ENCODE peak calls at places on chromosome 1, in five cellular contexts. Y is left ventricle myocardium inferior, J is A549, W is heart left ventricle, L is RWPE2. C is an unnamed sample.

GRCh38 chr1:108854226-108855019 is 2.5 kb downstream of the AKNAD1 start:
- DNase-seq in J (no peak), W (no peak), L (no peak), Y (no peak), C (no peak)

GRCh38 chr1:71625004-71625403 is 544.2 kb upstream of the ZRANB2 start:
- DNase-seq in J (no peak), W (no peak), L (no peak), Y (no peak), C (no peak)

GRCh38 chr1:162011337-162012012 is 12.2 kb downstream of the OLFML2B start:
- DNase-seq in L (no peak), Y (peak; percentile 35), W (peak; percentile 39), J (no peak), C (no peak)

GRCh38 chr1:162882248-162882666 is 21.3 kb upstream of the CCDC190 start:
- DNase-seq in W (no peak), J (no peak), Y (no peak), L (no peak), C (no peak)

GRCh38 chr1:161226759-161227158 is 899 bp downstream of the TOMM40L start:
- DNase-seq in J (no peak), L (no peak), W (no peak), Y (no peak), C (no peak)

GRCh38 chr1:26350701-26351590 is 3.0 kb downstream of the CRYBG2 start:
- DNase-seq in L (no peak), W (no peak), J (peak; percentile 77), Y (no peak), C (no peak)

GRCh38 chr1:117241512-117241911 is 30.8 kb upstream of the VTCN1 start:
- DNase-seq in W (no peak), L (no peak), J (no peak), Y (no peak), C (no peak)

GRCh38 chr1:99397029-99397428 is 132.7 kb downstream of the PLPPR4 start:
- DNase-seq in Y (no peak), L (no peak), W (no peak), J (no peak), C (no peak)

GRCh38 chr1:93672069-93672468 is 9.6 kb downstream of the BCAR3 start:
- DNase-seq in W (peak; percentile 84), J (peak; percentile 83), L (no peak), Y (peak; percentile 76), C (peak; percentile 76)

GRCh38 chr1:7473223-7474142 is 297.6 kb upstream of the VAMP3 start:
- DNase-seq in Y (no peak), W (no peak), L (no peak), J (no peak), C (no peak)

GRCh38 chr1:7519181-7519860 is 251.8 kb upstream of the VAMP3 start:
- DNase-seq in L (peak; percentile 47), Y (no peak), J (no peak), W (no peak), C (no peak)

GRCh38 chr1:116881879-116882520 is 27.7 kb upstream of the PTGFRN start:
- DNase-seq in L (no peak), Y (peak; percentile 28), J (peak; percentile 36), W (peak; percentile 41), C (peak; percentile 69)

GRCh38 chr1:80961464-80962190 is 839.1 kb upstream of the ADGRL2 start:
- DNase-seq in J (no peak), L (no peak), W (no peak), Y (no peak), C (no peak)

GRCh38 chr1:165645654-165646366 is 14.8 kb downstream of the MGST3 start:
- DNase-seq in W (peak; percentile 32), J (peak; percentile 77), Y (peak; percentile 23), L (no peak), C (no peak)

GRCh38 chr1:226736908-226737818 is 1.9 kb downstream of the ITPKB start:
- DNase-seq in W (peak; percentile 51), Y (peak; percentile 39), J (no peak), L (no peak), C (no peak)

GRCh38 chr1:35935989-35936388 is 5.1 kb downstream of the AGO3 start:
- DNase-seq in J (no peak), L (no peak), Y (no peak), W (no peak), C (no peak)
- H3K9me3 ChIP-seq in J (no peaks in the 10 kb centered on the region), L (no peaks in the 10 kb centered on the region), Y (no peaks in the 10 kb centered on the region), W (no peaks in the 10 kb centered on the region), C (no peaks in the 10 kb centered on the region)

DNA sequence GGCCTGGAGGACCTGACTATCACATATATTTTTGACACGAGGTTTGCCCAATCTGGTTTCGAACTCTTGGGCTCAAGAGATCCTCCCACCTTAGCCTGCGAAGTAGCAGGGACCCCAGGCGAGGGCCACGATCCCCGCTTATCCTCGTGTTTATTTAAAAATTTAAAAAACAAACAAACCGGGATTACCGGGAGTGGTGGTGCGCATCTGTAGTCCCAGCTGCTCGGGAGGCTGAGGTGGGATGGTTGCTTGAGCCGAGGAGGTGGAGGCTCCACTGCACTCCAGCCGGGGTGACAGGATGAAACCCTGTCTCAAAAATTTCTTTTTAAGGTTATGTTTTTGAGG is 452 bp upstream of the EXOSC10 start:
- DNase-seq in W (no peak), L (no peak), Y (no peak), J (no peak), C (no peak)
- H3K4me3 ChIP-seq in W (peak overlapping the region; percentile 98), L (peak overlapping the region; percentile 87), Y (peak overlapping the region; percentile 86), J (peak overlapping the region; percentile 88), C (no peak overlapping the region)

GRCh38 chr1:152411846-152412245 is 2.2 kb downstream of the CRNN start:
- DNase-seq in L (no peak), J (no peak), W (no peak), Y (no peak), C (no peak)

GRCh38 chr1:152410599-152410998 is 3.5 kb downstream of the CRNN start:
- DNase-seq in W (no peak), J (no peak), L (no peak), Y (no peak), C (no peak)

GRCh38 chr1:152411144-152411543 is 2.9 kb downstream of the CRNN start:
- DNase-seq in Y (no peak), L (no peak), W (no peak), J (no peak), C (no peak)

GRCh38 chr1:152408664-152409063 is 5.4 kb downstream of the CRNN start:
- DNase-seq in Y (no peak), J (no peak), L (no peak), W (no peak), C (no peak)

DNA sequence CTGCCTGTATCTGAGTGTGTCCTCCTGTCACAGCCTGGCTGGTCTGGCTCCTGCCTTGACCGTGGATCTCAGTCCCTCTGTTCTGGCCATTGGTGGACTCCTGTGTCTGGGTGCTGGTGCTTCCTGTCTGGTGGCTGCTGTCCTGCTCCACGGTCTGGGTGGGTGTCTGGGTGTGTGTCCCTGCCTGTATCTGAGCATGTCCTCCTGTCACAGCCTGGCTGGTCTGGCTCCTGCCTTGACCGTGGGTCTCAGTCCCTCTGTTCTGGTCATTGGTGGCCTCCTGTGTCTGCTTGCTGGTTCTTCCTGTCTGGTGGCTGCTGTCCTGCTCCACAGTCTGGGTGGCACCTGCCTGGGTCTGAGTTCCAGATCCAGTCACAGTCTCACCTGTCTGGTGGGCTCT is 4.0 kb downstream of the CRNN start:
- DNase-seq in J (no peak), Y (no peak), W (no peak), L (no peak), C (no peak)
- H3K9me3 ChIP-seq in J (no peaks in the 10 kb centered on the region), Y (no peaks in the 10 kb centered on the region), W (no peaks in the 10 kb centered on the region), L (no peaks in the 10 kb centered on the region), C (no peaks in the 10 kb centered on the region)

GRCh38 chr1:111752186-111752585 is 3.5 kb upstream of the DDX20 start:
- DNase-seq in J (no peak), W (no peak), L (no peak), Y (no peak), C (no peak)
- H3K4me3 ChIP-seq in J (no peak overlapping the region), W (no peak overlapping the region), L (no peak overlapping the region), Y (no peak overlapping the region), C (no peak overlapping the region)

DNA sequence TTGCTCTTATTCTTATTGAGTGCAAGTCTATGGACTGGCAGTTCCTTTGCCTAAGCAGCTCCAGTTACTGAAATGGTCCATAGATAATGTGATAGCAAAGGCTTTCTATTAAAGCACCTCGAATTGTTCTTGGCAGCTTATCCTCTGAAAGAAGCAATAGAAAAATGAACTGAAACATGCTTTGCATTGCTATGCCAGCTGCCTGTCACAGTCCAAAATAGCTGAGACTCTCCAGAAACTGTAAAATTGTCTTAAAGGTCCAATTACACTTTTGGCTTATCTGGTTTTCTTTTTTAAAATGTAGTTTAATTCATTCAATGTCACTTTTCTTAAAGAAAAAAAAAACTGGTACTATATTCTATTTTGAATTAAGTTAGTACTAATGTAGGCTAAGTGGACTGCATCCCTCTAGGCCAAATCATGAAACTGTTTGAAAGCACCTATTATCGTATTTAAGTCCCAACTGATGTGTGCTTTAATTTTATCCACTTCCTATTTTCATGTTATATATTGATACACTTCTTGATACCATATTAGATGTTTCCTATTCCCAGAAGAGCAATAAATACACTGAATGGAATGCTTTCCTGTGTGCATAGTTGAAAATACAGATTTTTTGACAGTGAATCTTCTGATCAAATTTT is 208.0 kb upstream of the DEPDC1 start:
- DNase-seq in L (no peak), W (no peak), Y (no peak), J (no peak), C (no peak)
- H3K9me3 ChIP-seq in L (no peaks in the 10 kb centered on the region), W (no peaks in the 10 kb centered on the region), Y (peaks cover 15% of the 10 kb centered on the region), J (no peaks in the 10 kb centered on the region), C (no peaks in the 10 kb centered on the region)

GRCh38 chr1:199553104-199553503 is 474.4 kb upstream of the NR5A2 start:
- DNase-seq in W (no peak), J (no peak), L (no peak), Y (no peak), C (no peak)

GRCh38 chr1:199549424-199549823 is 478.1 kb upstream of the NR5A2 start:
- DNase-seq in W (no peak), Y (no peak), J (no peak), L (no peak), C (no peak)

GRCh38 chr1:199546323-199546722 is 481.2 kb upstream of the NR5A2 start:
- DNase-seq in J (no peak), Y (no peak), W (no peak), L (no peak), C (no peak)

GRCh38 chr1:199550384-199551067 is 477.0 kb upstream of the NR5A2 start:
- DNase-seq in L (no peak), Y (no peak), W (no peak), J (no peak), C (no peak)

GRCh38 chr1:199551967-199552565 is 475.4 kb upstream of the NR5A2 start:
- DNase-seq in J (peak; percentile 65), L (no peak), W (no peak), Y (no peak), C (peak; percentile 53)
- H3K4me3 ChIP-seq in J (no peak overlapping the region), L (no peak overlapping the region), W (no peak overlapping the region), Y (no peak overlapping the region), C (no peak overlapping the region)

GRCh38 chr1:3404301-3404700 is 50.2 kb upstream of the ARHGEF16 start:
- DNase-seq in J (no peak), Y (no peak), W (no peak), L (no peak), C (no peak)
- H3K9me3 ChIP-seq in J (no peaks in the 10 kb centered on the region), Y (no peaks in the 10 kb centered on the region), W (no peaks in the 10 kb centered on the region), L (no peaks in the 10 kb centered on the region), C (no peaks in the 10 kb centered on the region)

C was measured in adrenal gland.